ENCODE peak calls at places on chromosomes 16 and 17, in four cellular contexts. One of them, this sample, is unnamed.

GRCh38 chr16:31134091-31134571 is 1.4 kb downstream of the PRSS8 start:
- DNase-seq in NCI-H748 treated with DMSO at 0.1 percent for 48 hours: no peak
- DNase-seq in Ammon's horn: no peak
- DNase-seq in RWPE1: peak; percentile 52
- DNase-seq in this sample: no peak

GRCh38 chr16:54280751-54281150 is 5.8 kb downstream of the IRX3 start:
- DNase-seq in NCI-H748 treated with DMSO at 0.1 percent for 48 hours: no peak
- DNase-seq in Ammon's horn: no peak
- DNase-seq in RWPE1: peak; percentile 11
- DNase-seq in this sample: no peak

GRCh38 chr16:74451951-74452758 is 30.9 kb upstream of the CLEC18B start:
- DNase-seq in NCI-H748 treated with DMSO at 0.1 percent for 48 hours: no peak
- DNase-seq in Ammon's horn: no peak
- DNase-seq in RWPE1: no peak
- DNase-seq in this sample: no peak

GRCh38 chr17:10210151-10210574 is 11.8 kb upstream of the GAS7 start:
- DNase-seq in NCI-H748 treated with DMSO at 0.1 percent for 48 hours: no peak
- DNase-seq in Ammon's horn: no peak
- DNase-seq in RWPE1: peak; percentile 55
- DNase-seq in this sample: no peak

GRCh38 chr17:78738245-78738644 is 43.8 kb downstream of the CYTH1 start:
- DNase-seq in NCI-H748 treated with DMSO at 0.1 percent for 48 hours: no peak
- DNase-seq in Ammon's horn: no peak
- DNase-seq in RWPE1: no peak
- DNase-seq in this sample: no peak

GRCh38 chr16:84156342-84156784 is 11.3 kb downstream of the DNAAF1 start:
- DNase-seq in NCI-H748 treated with DMSO at 0.1 percent for 48 hours: no peak
- DNase-seq in Ammon's horn: peak; percentile 50
- DNase-seq in RWPE1: no peak
- DNase-seq in this sample: no peak

GRCh38 chr17:63493411-63493810 is 16.6 kb downstream of the ACE start:
- DNase-seq in NCI-H748 treated with DMSO at 0.1 percent for 48 hours: no peak
- DNase-seq in Ammon's horn: no peak
- DNase-seq in RWPE1: no peak
- DNase-seq in this sample: no peak

GRCh38 chr17:81431545-81432482 is 36.6 kb downstream of the BAHCC1 start:
- DNase-seq in NCI-H748 treated with DMSO at 0.1 percent for 48 hours: no peak
- DNase-seq in Ammon's horn: no peak
- DNase-seq in RWPE1: no peak
- DNase-seq in this sample: no peak

GRCh38 chr17:41835800-41836549 is at the start of gene NT5C3B:
- DNase-seq in NCI-H748 treated with DMSO at 0.1 percent for 48 hours: no peak
- DNase-seq in Ammon's horn: peak; percentile 68
- DNase-seq in RWPE1: peak; percentile 72
- DNase-seq in this sample: peak; percentile 30

GRCh38 chr16:72302352-72302751 is 130.4 kb upstream of the PMFBP1 start:
- DNase-seq in NCI-H748 treated with DMSO at 0.1 percent for 48 hours: no peak
- DNase-seq in Ammon's horn: no peak
- DNase-seq in RWPE1: no peak
- DNase-seq in this sample: no peak

GRCh38 chr16:70704586-70704985 is 18.7 kb upstream of the MTSS2 start:
- DNase-seq in NCI-H748 treated with DMSO at 0.1 percent for 48 hours: no peak
- DNase-seq in Ammon's horn: no peak
- DNase-seq in RWPE1: no peak
- DNase-seq in this sample: no peak

GRCh38 chr17:48100591-48101011 is 677 bp downstream of the CBX1 start:
- DNase-seq in NCI-H748 treated with DMSO at 0.1 percent for 48 hours: peak; percentile 73
- DNase-seq in Ammon's horn: peak; percentile 36
- DNase-seq in RWPE1: peak; percentile 67
- DNase-seq in this sample: peak; percentile 65

GRCh38 chr16:80369559-80369958 is 171.2 kb upstream of the DYNLRB2 start:
- DNase-seq in NCI-H748 treated with DMSO at 0.1 percent for 48 hours: peak; percentile 29
- DNase-seq in Ammon's horn: peak; percentile 79
- DNase-seq in RWPE1: peak; percentile 42
- DNase-seq in this sample: no peak

GRCh38 chr16:53792161-53792951 is 88.4 kb downstream of the FTO start:
- DNase-seq in NCI-H748 treated with DMSO at 0.1 percent for 48 hours: no peak
- DNase-seq in Ammon's horn: no peak
- DNase-seq in RWPE1: no peak
- DNase-seq in this sample: no peak

GRCh38 chr17:50170662-50171370 is 5.0 kb downstream of the SGCA start:
- DNase-seq in NCI-H748 treated with DMSO at 0.1 percent for 48 hours: no peak
- DNase-seq in Ammon's horn: no peak
- DNase-seq in RWPE1: no peak
- DNase-seq in this sample: no peak

GRCh38 chr17:49764559-49765180 is 739 bp upstream of the FAM117A start:
- DNase-seq in NCI-H748 treated with DMSO at 0.1 percent for 48 hours: no peak
- DNase-seq in Ammon's horn: no peak
- DNase-seq in RWPE1: no peak
- DNase-seq in this sample: no peak

GRCh38 chr17:48031966-48032365 is 5.6 kb downstream of the COPZ2 start:
- DNase-seq in NCI-H748 treated with DMSO at 0.1 percent for 48 hours: no peak
- DNase-seq in Ammon's horn: no peak
- DNase-seq in RWPE1: no peak
- DNase-seq in this sample: no peak

This sample was measured in NCI-H1436.